ENCODE peak calls at places on chromosomes 13 and 19, in ten cellular contexts. Y is fibroblast of pulmonary artery, B is mesothelial cell of epicardium, L is right atrium auricular region, F is HFF-Myc, R is Calu3, T is ovary, V is adrenal gland, A is left ventricle myocardium inferior, W is A549. M is an unnamed sample.

GRCh38 chr19:2180881-2181617 is 17.3 kb downstream of the DOT1L start:
- DNase-seq in R (no peak), L (no peak), T (no peak), F (no peak), A (no peak), B (no peak), V (no peak), W (no peak), Y (no peak), M (no peak)

GRCh38 chr13:32537580-32538233 is 888 bp downstream of the N4BP2L2 start:
- DNase-seq in T (peak), R (peak), L (no peak), V (peak), F (no peak), B (peak), W (no peak), A (peak), Y (peak), M (peak)

GRCh38 chr19:12987781-12988180 is 7.5 kb upstream of the NFIX start:
- DNase-seq in W (no peak), V (no peak), Y (no peak), B (no peak), L (no peak), T (no peak), A (no peak), F (no peak), R (no peak), M (no peak)

GRCh38 chr19:16258440-16258903 is 60.8 kb downstream of the AP1M1 start:
- DNase-seq in F (no peak), R (no peak), L (peak), Y (peak), A (peak), W (no peak), V (peak), T (no peak), B (no peak), M (no peak)

GRCh38 chr13:84609716-84610115 is 727.4 kb upstream of the SLITRK1 start:
- DNase-seq in W (no peak), L (no peak), R (no peak), A (no peak), V (no peak), B (no peak), F (no peak), Y (peak), T (no peak), M (no peak)

GRCh38 chr19:35098413-35099049 is 17.1 kb upstream of the FXYD3 start:
- DNase-seq in T (no peak), L (no peak), F (no peak), W (no peak), R (no peak), B (no peak), A (peak), V (no peak), Y (no peak), M (no peak)

GRCh38 chr19:46746281-46746965 is at the start of gene STRN4:
- DNase-seq in A (peak), V (no peak), T (peak), L (no peak), B (peak), W (peak), F (no peak), R (peak), Y (no peak), M (peak)

GRCh38 chr19:37990362-37990761 is 83.4 kb downstream of the SIPA1L3 start:
- DNase-seq in F (no peak), Y (no peak), A (no peak), R (no peak), B (no peak), W (no peak), T (no peak), V (no peak), L (no peak), M (no peak)

DNA sequence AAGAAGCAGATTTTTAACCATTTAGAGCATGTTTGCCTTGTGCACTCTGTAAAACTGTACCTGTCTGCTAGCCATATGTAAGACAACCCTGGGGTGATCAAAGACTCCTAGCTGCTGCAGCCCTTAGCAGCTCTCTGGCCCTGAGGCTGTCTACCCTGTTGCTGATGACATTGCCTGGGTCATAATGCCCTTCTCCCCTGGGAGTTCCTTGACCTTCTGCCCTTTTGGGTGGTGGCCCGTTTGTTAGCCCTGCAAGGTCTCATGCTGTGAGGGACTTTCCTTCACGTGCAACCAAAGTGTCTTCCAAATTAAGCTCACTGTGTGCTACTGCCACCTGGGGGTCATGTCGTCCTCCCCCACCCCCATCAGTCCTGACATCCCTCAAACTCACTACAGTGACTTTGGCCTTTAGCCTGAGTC is 7.4 kb downstream of the GPC6 start:
- DNase-seq in Y (no peak), A (no peak), T (no peak), W (no peak), F (no peak), L (no peak), V (no peak), R (no peak), B (no peak), M (no peak)
- TF ChIP-seq CTCF in Y (no peak), A (no peak), T (no peak), W (no peak), F (peak), L (no peak), V (no peak), R (no peak), B (no peak), M (no peak)

DNA sequence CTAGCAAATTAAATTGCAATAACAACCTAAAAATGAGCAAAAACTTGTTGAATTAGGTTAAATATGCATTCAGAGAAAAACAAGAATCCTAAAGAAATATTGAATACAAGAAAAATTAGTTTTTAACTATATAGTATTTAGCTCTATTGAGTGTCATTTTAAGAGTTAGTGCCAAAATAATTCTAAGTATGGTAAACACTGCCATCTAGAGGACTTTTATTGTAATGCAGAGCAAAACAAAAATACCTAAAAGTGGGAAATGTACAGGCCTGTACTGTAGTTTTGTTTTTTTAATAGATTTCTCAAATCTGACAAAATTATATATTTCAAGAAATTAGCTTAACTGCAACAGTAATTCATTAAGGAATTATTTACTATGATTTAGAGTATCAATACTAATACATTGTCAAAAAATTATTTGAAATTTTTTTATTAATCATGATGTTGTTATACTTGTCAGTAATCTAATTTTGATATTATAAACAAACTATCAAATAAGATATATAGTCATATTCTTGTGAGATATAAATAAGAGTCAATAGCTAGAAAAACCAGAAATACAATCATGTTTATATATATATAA is 8.2 kb upstream of the PCDH9 start:
- DNase-seq in Y (peak), R (no peak), A (no peak), W (no peak), V (no peak), B (no peak), F (no peak), L (no peak), T (no peak), M (no peak)
- TF ChIP-seq CTCF in Y (peak), R (no peak), A (peak), W (peak), V (peak), B (peak), F (peak), L (peak), T (no peak), M (peak)

GRCh38 chr13:110276553-110276950 is 30.4 kb downstream of the COL4A1 start:
- DNase-seq in A (no peak), V (no peak), F (no peak), L (no peak), B (no peak), T (no peak), Y (no peak), W (no peak), R (no peak), M (no peak)

GRCh38 chr13:110273254-110273653 is 33.7 kb downstream of the COL4A1 start:
- DNase-seq in R (no peak), L (no peak), V (no peak), Y (no peak), F (no peak), W (no peak), B (no peak), A (no peak), T (no peak), M (no peak)

GRCh38 chr13:110272651-110273050 is 34.3 kb downstream of the COL4A1 start:
- DNase-seq in R (no peak), F (no peak), A (no peak), L (no peak), B (no peak), V (no peak), Y (no peak), T (no peak), W (no peak), M (no peak)

GRCh38 chr13:110275931-110276552 is 30.9 kb downstream of the COL4A1 start:
- DNase-seq in Y (no peak), T (no peak), W (no peak), B (no peak), V (no peak), L (peak), R (no peak), A (peak), F (no peak), M (no peak)

DNA sequence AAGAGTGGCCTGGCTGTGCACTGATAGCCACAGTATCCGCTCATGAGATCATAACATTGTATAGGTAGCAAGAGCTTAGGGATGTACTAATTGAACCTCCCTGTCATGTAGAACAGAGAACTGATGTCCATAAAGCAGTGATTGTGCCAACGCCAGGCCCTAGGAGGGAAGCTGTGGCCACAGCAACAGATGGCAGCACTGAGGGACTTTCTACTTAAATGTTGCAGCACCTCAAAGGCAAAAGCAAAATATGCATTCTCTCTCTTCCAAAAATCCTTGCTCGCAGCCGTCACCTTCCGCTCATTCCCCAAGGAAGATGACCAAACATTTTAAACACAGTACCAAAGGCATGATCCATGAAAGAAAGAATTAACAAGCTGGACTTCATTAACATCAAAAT is 32.3 kb downstream of the COL4A1 start:
- DNase-seq in T (no peak), F (no peak), R (no peak), B (no peak), V (no peak), L (peak), Y (no peak), A (no peak), W (no peak), M (no peak)
- TF ChIP-seq CTCF in T (no peak), F (peak), R (no peak), B (no peak), V (no peak), L (peak), Y (peak), A (peak), W (no peak), M (no peak)

GRCh38 chr13:75993246-75993645 is 357.1 kb downstream of the LMO7 start:
- DNase-seq in B (no peak), L (no peak), T (no peak), Y (no peak), R (no peak), A (no peak), V (no peak), W (no peak), F (no peak), M (no peak)
- TF ChIP-seq CTCF in B (no peak), L (no peak), T (no peak), Y (no peak), R (no peak), A (no peak), V (no peak), W (no peak), F (no peak), M (no peak)

GRCh38 chr19:11197291-11198174 is at the start of gene KANK2:
- DNase-seq in A (peak), F (no peak), T (peak), Y (peak), V (peak), L (peak), R (peak), W (peak), B (peak), M (peak)
- TF ChIP-seq CTCF in A (peak), F (no peak), T (no peak), Y (no peak), V (no peak), L (no peak), R (no peak), W (peak), B (no peak), M (no peak)

DNA sequence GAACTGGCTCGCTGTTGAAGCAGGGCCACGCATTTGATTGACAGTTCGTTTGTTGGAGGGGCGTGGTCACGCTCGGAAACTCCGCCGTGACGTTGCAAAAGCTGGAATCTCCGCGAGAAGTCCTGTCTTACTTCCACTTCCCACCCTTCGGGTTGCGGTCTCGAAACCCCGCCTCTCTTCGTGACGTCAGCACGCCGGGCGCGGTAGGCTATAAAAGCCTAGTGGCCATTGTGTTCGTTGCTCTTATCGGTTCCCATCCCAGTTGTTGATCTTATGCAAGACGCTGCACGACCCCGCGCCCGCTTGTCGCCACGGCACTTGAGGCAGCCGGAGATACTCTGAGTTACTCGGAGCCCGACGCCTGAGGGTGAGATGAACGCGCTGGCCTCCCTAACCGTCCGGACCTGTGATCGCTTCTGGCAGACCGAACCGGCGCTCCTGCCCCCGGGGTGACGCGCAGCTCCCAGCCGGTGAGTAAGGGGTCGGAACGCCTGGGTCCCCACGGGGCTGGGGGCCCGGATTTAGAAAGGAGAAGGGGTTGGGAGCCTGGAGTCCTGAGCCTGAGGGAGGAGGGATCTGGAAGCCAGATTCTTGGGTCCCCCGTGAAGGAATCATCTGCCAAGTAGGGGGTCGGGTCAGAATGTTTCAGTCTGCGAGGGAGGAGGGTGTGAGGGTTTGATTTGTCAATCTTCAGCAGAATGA is at the start of gene PPP1R15A:
- DNase-seq in T (peak), A (peak), R (peak), Y (peak), V (peak), W (peak), F (peak), L (peak), B (peak), M (peak)
- TF ChIP-seq CTCF in T (peak), A (peak), R (no peak), Y (no peak), V (peak), W (no peak), F (no peak), L (no peak), B (no peak), M (no peak)

GRCh38 chr19:36255316-36255715 is 40.4 kb downstream of the ZNF146 start:
- DNase-seq in Y (no peak), T (no peak), L (no peak), V (no peak), B (no peak), F (no peak), A (no peak), R (no peak), W (no peak), M (no peak)

GRCh38 chr19:36256064-36256463 is 41.2 kb downstream of the ZNF146 start:
- DNase-seq in Y (no peak), V (no peak), R (no peak), B (no peak), T (no peak), A (no peak), F (no peak), W (no peak), L (no peak), M (no peak)

GRCh38 chr19:36257512-36257876 is 42.6 kb downstream of the ZNF146 start:
- DNase-seq in B (peak), L (no peak), Y (no peak), F (no peak), A (peak), T (peak), V (peak), R (no peak), W (no peak), M (peak)

GRCh38 chr19:36258028-36258875 is 43.3 kb downstream of the ZNF146 start:
- DNase-seq in V (no peak), Y (no peak), B (no peak), A (no peak), W (no peak), T (no peak), R (no peak), L (no peak), F (no peak), M (no peak)

GRCh38 chr19:36256853-36257511 is 42.1 kb downstream of the ZNF146 start:
- DNase-seq in V (no peak), T (no peak), L (no peak), Y (no peak), W (no peak), A (no peak), R (no peak), B (no peak), F (no peak), M (no peak)
- TF ChIP-seq CTCF in V (no peak), T (no peak), L (no peak), Y (no peak), W (no peak), A (no peak), R (no peak), B (no peak), F (no peak), M (no peak)

DNA sequence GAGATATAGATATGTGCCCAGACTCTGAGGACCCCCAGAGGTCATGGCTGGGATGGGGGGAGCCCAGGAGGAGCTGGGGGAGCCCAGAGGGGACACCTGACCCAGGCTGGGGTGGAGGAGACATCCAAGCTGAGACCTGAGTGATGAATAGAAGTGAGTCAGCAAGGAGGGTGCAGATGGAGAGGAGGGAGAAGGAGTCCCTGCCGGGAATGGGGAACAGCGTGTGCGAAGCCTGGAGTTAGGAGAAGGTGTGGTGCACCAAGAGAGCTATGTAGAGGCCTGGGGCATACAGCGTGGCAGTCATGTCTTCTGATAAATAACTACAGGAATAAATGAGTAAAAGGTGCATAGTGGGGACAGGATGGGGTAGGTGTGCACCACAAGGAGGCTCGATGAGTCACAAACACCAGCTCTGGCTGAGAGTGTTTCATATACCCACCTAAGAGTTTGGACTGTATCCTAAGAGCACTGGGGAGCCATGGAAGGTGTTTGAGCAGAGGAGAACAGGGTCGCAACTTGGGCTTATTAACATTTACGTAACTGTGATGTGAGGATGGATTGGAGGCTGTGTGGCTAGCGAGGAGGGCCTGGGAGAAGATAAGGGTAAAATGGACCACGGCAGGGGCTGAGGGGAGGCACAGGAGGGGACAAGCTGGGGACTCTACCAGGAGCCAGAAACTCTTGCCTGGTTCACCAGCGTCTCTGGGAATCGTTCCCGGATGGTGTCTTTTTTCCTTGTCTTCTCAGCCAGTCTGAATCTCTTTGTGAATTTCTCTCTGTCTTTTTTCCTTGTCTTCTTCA is 1.4 kb downstream of the CEACAM18 start:
- DNase-seq in W (no peak), B (no peak), V (no peak), F (no peak), A (no peak), Y (no peak), T (no peak), R (no peak), L (no peak), M (no peak)
- TF ChIP-seq CTCF in W (no peak), B (no peak), V (no peak), F (no peak), A (no peak), Y (no peak), T (no peak), R (no peak), L (no peak), M (no peak)

DNA sequence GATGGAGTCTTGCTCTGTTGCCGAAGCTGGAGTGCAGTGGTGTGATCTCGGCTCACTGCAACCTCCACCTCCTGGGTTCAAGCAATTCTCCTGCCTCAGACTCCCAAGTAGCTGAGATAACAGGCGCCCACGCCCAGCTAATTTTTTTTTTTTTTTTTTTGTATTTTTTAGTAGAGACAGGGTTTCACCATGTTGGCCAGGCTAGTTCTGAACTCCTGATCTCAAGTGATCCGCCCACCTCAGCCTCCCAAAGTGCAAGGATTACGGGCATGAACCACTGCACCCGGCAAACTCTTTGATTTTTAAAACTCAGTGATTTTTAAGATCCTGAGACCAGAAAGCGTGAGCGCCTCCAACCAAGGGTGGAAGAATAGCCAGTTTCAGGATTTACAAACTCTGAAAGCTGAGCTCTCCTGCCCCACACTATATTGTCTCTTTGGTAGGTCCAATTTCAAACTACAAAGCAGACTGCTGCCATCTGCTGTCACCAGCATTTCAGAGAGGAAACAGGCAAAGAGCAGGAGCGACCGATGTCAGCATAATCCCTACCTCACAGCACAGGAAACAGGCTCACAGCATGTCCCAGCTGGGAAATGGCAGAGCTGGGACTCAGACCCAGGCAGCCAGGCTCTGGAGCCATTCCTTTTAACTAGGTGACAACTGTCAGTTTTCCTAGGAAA is 9.2 kb downstream of the NOSIP start:
- DNase-seq in F (no peak), A (no peak), Y (no peak), V (peak), B (no peak), L (no peak), R (no peak), T (no peak), W (no peak), M (no peak)
- TF ChIP-seq CTCF in F (peak), A (no peak), Y (no peak), V (no peak), B (no peak), L (no peak), R (no peak), T (no peak), W (peak), M (no peak)